ENCODE peak calls at places on chromosomes 3 and 15, in ten cellular contexts. One of them, this sample, is unnamed.

GRCh38 chr15:50767332-50767861 is 1.9 kb upstream of the SPPL2A start:
- DNase-seq in tibial artery: no peak
- DNase-seq in A673: no peak
- DNase-seq in tibial nerve: no peak
- DNase-seq in thoracic aorta: peak
- DNase-seq in esophagus squamous epithelium: no peak
- DNase-seq in stomach: no peak
- DNase-seq in body of pancreas: peak
- DNase-seq in heart left ventricle: peak
- DNase-seq in CD8-positive, alpha-beta T cell: no peak
- DNase-seq in this sample: no peak

GRCh38 chr15:85477730-85478129 is 97.3 kb downstream of the AKAP13 start:
- DNase-seq in tibial nerve: no peak
- DNase-seq in thoracic aorta: no peak
- DNase-seq in body of pancreas: no peak
- DNase-seq in stomach: no peak
- DNase-seq in esophagus squamous epithelium: no peak
- DNase-seq in A673: peak
- DNase-seq in CD8-positive, alpha-beta T cell: no peak
- DNase-seq in tibial artery: no peak
- DNase-seq in heart left ventricle: no peak
- DNase-seq in this sample: no peak

GRCh38 chr15:30038667-30039523 is 43.9 kb upstream of the GOLGA8J start:
- DNase-seq in tibial artery: no peak
- DNase-seq in heart left ventricle: no peak
- DNase-seq in A673: peak
- DNase-seq in esophagus squamous epithelium: no peak
- DNase-seq in stomach: no peak
- DNase-seq in body of pancreas: peak
- DNase-seq in tibial nerve: no peak
- DNase-seq in CD8-positive, alpha-beta T cell: no peak
- DNase-seq in thoracic aorta: no peak
- DNase-seq in this sample: no peak

GRCh38 chr15:98647774-98648653 is at the start of gene IGF1R:
- DNase-seq in thoracic aorta: peak
- DNase-seq in body of pancreas: peak
- DNase-seq in heart left ventricle: peak
- DNase-seq in A673: peak
- DNase-seq in CD8-positive, alpha-beta T cell: peak
- DNase-seq in stomach: peak
- DNase-seq in tibial artery: peak
- DNase-seq in esophagus squamous epithelium: peak
- DNase-seq in tibial nerve: peak
- DNase-seq in this sample: peak

GRCh38 chr3:134232146-134232545 is 18.5 kb downstream of the RYK start:
- DNase-seq in thoracic aorta: no peak
- DNase-seq in tibial nerve: no peak
- DNase-seq in A673: peak
- DNase-seq in body of pancreas: no peak
- DNase-seq in CD8-positive, alpha-beta T cell: no peak
- DNase-seq in stomach: no peak
- DNase-seq in heart left ventricle: no peak
- DNase-seq in esophagus squamous epithelium: no peak
- DNase-seq in tibial artery: no peak
- DNase-seq in this sample: no peak

GRCh38 chr15:40755821-40756220 is 767 bp upstream of the RMDN3 start:
- DNase-seq in tibial artery: no peak
- DNase-seq in A673: peak
- DNase-seq in tibial nerve: no peak
- DNase-seq in esophagus squamous epithelium: no peak
- DNase-seq in heart left ventricle: no peak
- DNase-seq in stomach: no peak
- DNase-seq in body of pancreas: no peak
- DNase-seq in CD8-positive, alpha-beta T cell: no peak
- DNase-seq in thoracic aorta: no peak
- DNase-seq in this sample: no peak

GRCh38 chr3:160403028-160403545 is 3.6 kb downstream of the SMC4 start:
- DNase-seq in stomach: no peak
- DNase-seq in thoracic aorta: no peak
- DNase-seq in body of pancreas: no peak
- DNase-seq in heart left ventricle: no peak
- DNase-seq in A673: no peak
- DNase-seq in CD8-positive, alpha-beta T cell: no peak
- DNase-seq in tibial nerve: no peak
- DNase-seq in esophagus squamous epithelium: no peak
- DNase-seq in tibial artery: no peak
- DNase-seq in this sample: no peak

GRCh38 chr3:32347286-32348125 is 44.1 kb upstream of the CMTM7 start:
- DNase-seq in A673: no peak
- DNase-seq in CD8-positive, alpha-beta T cell: no peak
- DNase-seq in thoracic aorta: no peak
- DNase-seq in tibial nerve: no peak
- DNase-seq in tibial artery: no peak
- DNase-seq in body of pancreas: no peak
- DNase-seq in heart left ventricle: peak
- DNase-seq in stomach: no peak
- DNase-seq in esophagus squamous epithelium: no peak
- DNase-seq in this sample: no peak

GRCh38 chr15:62485170-62485720 is 320.2 kb upstream of the C2CD4B start:
- DNase-seq in CD8-positive, alpha-beta T cell: no peak
- DNase-seq in thoracic aorta: no peak
- DNase-seq in A673: no peak
- DNase-seq in stomach: no peak
- DNase-seq in tibial nerve: no peak
- DNase-seq in esophagus squamous epithelium: no peak
- DNase-seq in heart left ventricle: no peak
- DNase-seq in body of pancreas: no peak
- DNase-seq in tibial artery: no peak
- DNase-seq in this sample: no peak

GRCh38 chr15:62477929-62478328 is 312.8 kb upstream of the C2CD4B start:
- DNase-seq in body of pancreas: no peak
- DNase-seq in heart left ventricle: no peak
- DNase-seq in A673: no peak
- DNase-seq in CD8-positive, alpha-beta T cell: no peak
- DNase-seq in tibial nerve: no peak
- DNase-seq in tibial artery: no peak
- DNase-seq in esophagus squamous epithelium: no peak
- DNase-seq in stomach: no peak
- DNase-seq in thoracic aorta: no peak
- DNase-seq in this sample: no peak

GRCh38 chr15:62486041-62486440 is 321.0 kb upstream of the C2CD4B start:
- DNase-seq in stomach: no peak
- DNase-seq in esophagus squamous epithelium: no peak
- DNase-seq in thoracic aorta: no peak
- DNase-seq in body of pancreas: no peak
- DNase-seq in CD8-positive, alpha-beta T cell: no peak
- DNase-seq in A673: no peak
- DNase-seq in tibial nerve: no peak
- DNase-seq in tibial artery: no peak
- DNase-seq in heart left ventricle: no peak
- DNase-seq in this sample: no peak

GRCh38 chr15:62483817-62484216 is 318.7 kb upstream of the C2CD4B start:
- DNase-seq in stomach: peak
- DNase-seq in esophagus squamous epithelium: no peak
- DNase-seq in A673: peak
- DNase-seq in body of pancreas: peak
- DNase-seq in tibial nerve: peak
- DNase-seq in thoracic aorta: no peak
- DNase-seq in heart left ventricle: peak
- DNase-seq in tibial artery: no peak
- DNase-seq in CD8-positive, alpha-beta T cell: no peak
- DNase-seq in this sample: no peak

DNA sequence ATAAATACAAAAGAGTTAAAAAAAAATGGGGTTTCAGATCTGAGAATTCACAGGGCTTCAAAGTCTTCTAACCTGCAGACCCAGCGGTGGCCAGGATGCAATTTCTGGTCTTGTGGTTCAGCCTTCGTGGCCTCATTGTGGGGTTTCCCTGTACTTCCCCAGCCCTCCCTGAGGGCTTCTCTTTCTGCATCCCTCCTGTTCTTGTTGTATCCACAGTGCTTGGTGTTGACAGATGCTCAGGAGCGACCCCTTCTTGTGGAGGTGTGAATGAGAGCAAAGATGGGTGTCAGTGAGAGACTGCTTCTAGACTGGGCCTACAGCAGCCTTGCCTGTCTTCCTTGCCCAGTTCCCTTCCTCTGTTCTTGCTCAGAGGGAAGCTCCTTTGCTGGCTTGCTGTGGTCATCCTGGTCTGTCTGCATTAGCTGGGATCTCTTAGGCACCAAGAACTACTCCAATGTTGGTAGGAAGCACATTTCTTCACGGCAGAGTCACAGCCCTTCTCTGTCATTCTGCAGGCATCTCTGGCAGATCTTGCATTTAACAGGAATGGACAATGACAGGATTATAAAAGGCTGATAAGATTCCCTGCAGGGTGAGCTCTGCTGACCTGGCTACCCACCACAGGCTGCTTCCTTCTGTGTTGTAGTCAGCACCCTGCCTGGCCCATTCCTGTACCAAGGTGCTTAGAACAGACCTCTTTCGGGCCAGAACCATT is 317.8 kb upstream of the C2CD4B start:
- DNase-seq in A673: peak
- DNase-seq in thoracic aorta: no peak
- DNase-seq in tibial artery: no peak
- DNase-seq in heart left ventricle: no peak
- DNase-seq in esophagus squamous epithelium: no peak
- DNase-seq in CD8-positive, alpha-beta T cell: no peak
- DNase-seq in stomach: no peak
- DNase-seq in tibial nerve: no peak
- DNase-seq in body of pancreas: no peak
- DNase-seq in this sample: no peak
- TF ChIP-seq CTCF in A673: peak
- TF ChIP-seq CTCF in thoracic aorta: no peak
- TF ChIP-seq CTCF in tibial artery: no peak
- TF ChIP-seq CTCF in heart left ventricle: no peak
- TF ChIP-seq CTCF in esophagus squamous epithelium: no peak
- TF ChIP-seq CTCF in CD8-positive, alpha-beta T cell: no peak
- TF ChIP-seq CTCF in stomach: no peak
- TF ChIP-seq CTCF in tibial nerve: no peak
- TF ChIP-seq CTCF in body of pancreas: no peak
- TF ChIP-seq CTCF in this sample: no peak

DNA sequence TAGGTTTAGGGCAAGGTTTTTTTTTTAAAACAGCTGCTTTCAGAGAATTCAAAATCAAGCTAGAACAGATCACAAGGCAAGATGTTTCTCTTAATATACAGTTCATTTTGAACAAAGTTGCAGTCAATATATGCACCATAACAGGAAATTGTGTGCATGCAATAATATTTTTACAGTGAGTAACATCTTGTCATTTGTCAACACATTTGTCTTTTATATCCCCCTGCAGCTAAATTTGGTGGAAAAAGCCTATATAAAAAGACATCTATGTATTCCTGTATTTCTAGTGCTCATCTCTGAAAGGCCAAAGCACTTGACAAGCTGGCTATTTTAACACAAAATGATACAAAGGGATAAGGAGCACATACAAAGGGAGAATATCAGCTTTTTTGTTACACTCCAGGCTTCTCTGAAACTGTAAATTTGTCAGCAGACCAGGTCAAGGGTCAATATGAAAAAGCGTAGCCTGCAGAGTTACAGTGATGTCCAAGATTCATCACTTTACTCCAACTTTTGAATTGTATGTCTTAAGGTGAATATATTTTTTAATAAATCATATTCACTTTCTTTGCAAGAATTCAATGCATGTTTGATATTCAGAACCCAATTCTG is 146.4 kb upstream of the DPH6 start:
- DNase-seq in A673: no peak
- DNase-seq in thoracic aorta: no peak
- DNase-seq in esophagus squamous epithelium: no peak
- DNase-seq in stomach: no peak
- DNase-seq in tibial nerve: no peak
- DNase-seq in body of pancreas: no peak
- DNase-seq in CD8-positive, alpha-beta T cell: no peak
- DNase-seq in tibial artery: no peak
- DNase-seq in heart left ventricle: no peak
- DNase-seq in this sample: no peak
- H3K27ac ChIP-seq in A673: no peak
- H3K27ac ChIP-seq in thoracic aorta: peak
- H3K27ac ChIP-seq in esophagus squamous epithelium: peak
- H3K27ac ChIP-seq in stomach: no peak
- H3K27ac ChIP-seq in tibial nerve: peak
- H3K27ac ChIP-seq in body of pancreas: no peak
- H3K27ac ChIP-seq in CD8-positive, alpha-beta T cell: no peak
- H3K27ac ChIP-seq in tibial artery: peak
- H3K27ac ChIP-seq in heart left ventricle: peak
- H3K27ac ChIP-seq in this sample: no peak

GRCh38 chr3:120368172-120368571 is 19.0 kb upstream of the LRRC58 start:
- DNase-seq in body of pancreas: no peak
- DNase-seq in tibial artery: no peak
- DNase-seq in stomach: no peak
- DNase-seq in A673: no peak
- DNase-seq in esophagus squamous epithelium: no peak
- DNase-seq in thoracic aorta: no peak
- DNase-seq in CD8-positive, alpha-beta T cell: no peak
- DNase-seq in tibial nerve: no peak
- DNase-seq in heart left ventricle: no peak
- DNase-seq in this sample: no peak

GRCh38 chr3:120364821-120365220 is 15.7 kb upstream of the LRRC58 start:
- DNase-seq in tibial nerve: no peak
- DNase-seq in stomach: no peak
- DNase-seq in tibial artery: no peak
- DNase-seq in CD8-positive, alpha-beta T cell: no peak
- DNase-seq in A673: no peak
- DNase-seq in esophagus squamous epithelium: no peak
- DNase-seq in body of pancreas: no peak
- DNase-seq in thoracic aorta: no peak
- DNase-seq in heart left ventricle: no peak
- DNase-seq in this sample: no peak

GRCh38 chr3:120369000-120369399 is 19.8 kb upstream of the LRRC58 start:
- DNase-seq in tibial nerve: no peak
- DNase-seq in heart left ventricle: no peak
- DNase-seq in stomach: no peak
- DNase-seq in A673: no peak
- DNase-seq in body of pancreas: peak
- DNase-seq in CD8-positive, alpha-beta T cell: no peak
- DNase-seq in esophagus squamous epithelium: no peak
- DNase-seq in tibial artery: no peak
- DNase-seq in thoracic aorta: no peak
- DNase-seq in this sample: no peak

GRCh38 chr3:120364101-120364500 is 14.9 kb upstream of the LRRC58 start:
- DNase-seq in esophagus squamous epithelium: no peak
- DNase-seq in body of pancreas: no peak
- DNase-seq in thoracic aorta: no peak
- DNase-seq in heart left ventricle: no peak
- DNase-seq in stomach: no peak
- DNase-seq in CD8-positive, alpha-beta T cell: no peak
- DNase-seq in A673: no peak
- DNase-seq in tibial nerve: no peak
- DNase-seq in tibial artery: no peak
- DNase-seq in this sample: no peak
- H3K4me3 ChIP-seq in esophagus squamous epithelium: no peak
- H3K4me3 ChIP-seq in body of pancreas: no peak
- H3K4me3 ChIP-seq in thoracic aorta: no peak
- H3K4me3 ChIP-seq in heart left ventricle: no peak
- H3K4me3 ChIP-seq in stomach: no peak
- H3K4me3 ChIP-seq in CD8-positive, alpha-beta T cell: no peak
- H3K4me3 ChIP-seq in A673: no peak
- H3K4me3 ChIP-seq in tibial nerve: no peak
- H3K4me3 ChIP-seq in tibial artery: no peak
- H3K4me3 ChIP-seq in this sample: no peak

DNA sequence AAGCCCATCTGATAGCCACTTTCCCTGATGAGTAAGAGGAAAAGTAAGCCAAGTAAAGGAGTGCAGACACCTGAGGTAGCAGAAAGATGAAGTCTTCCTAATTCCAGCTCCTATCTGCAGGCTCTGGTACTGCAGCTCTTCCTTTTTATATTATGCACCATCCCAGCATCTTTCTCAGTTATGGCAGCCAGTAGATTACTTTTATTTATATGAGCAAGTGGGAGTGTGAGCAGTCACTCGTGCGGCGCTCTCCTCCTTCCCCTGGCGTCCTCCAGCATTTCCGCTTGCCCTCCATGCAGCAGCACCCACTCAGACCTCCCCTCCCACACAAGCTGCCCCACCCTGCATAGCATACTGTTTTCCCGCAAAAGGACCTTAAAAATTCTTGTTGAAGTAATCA is 465.9 kb upstream of the DPPA4 start:
- DNase-seq in esophagus squamous epithelium: no peak
- DNase-seq in heart left ventricle: no peak
- DNase-seq in thoracic aorta: no peak
- DNase-seq in A673: no peak
- DNase-seq in stomach: no peak
- DNase-seq in tibial nerve: no peak
- DNase-seq in body of pancreas: no peak
- DNase-seq in tibial artery: no peak
- DNase-seq in CD8-positive, alpha-beta T cell: no peak
- DNase-seq in this sample: no peak
- TF ChIP-seq CTCF in esophagus squamous epithelium: peak
- TF ChIP-seq CTCF in heart left ventricle: no peak
- TF ChIP-seq CTCF in thoracic aorta: peak
- TF ChIP-seq CTCF in A673: peak
- TF ChIP-seq CTCF in stomach: no peak
- TF ChIP-seq CTCF in tibial nerve: no peak
- TF ChIP-seq CTCF in body of pancreas: no peak
- TF ChIP-seq CTCF in tibial artery: peak
- TF ChIP-seq CTCF in CD8-positive, alpha-beta T cell: no peak
- TF ChIP-seq CTCF in this sample: no peak

This sample was measured in dorsolateral prefrontal cortex.